ENCODE peak calls at places on chromosomes 16 and 17, in seven cellular contexts. G is anterior cingulate cortex; S is mammary epithelial cell; V is SW480; U is fibroblast of lung; Z is activated naive CD4-positive, alpha-beta T cell treated with anti-CD3 and anti-CD28 coated beads, Interleukin-2, amount 10 ng/mL, durations not matched to agents 7 days and 5 days; X is stimulated activated CD4-positive, alpha-beta T cell treated with anti-CD3 and anti-CD28 coated beads, TNF-alpha, amount 100 ng/mL, for 24 hours. W is an unnamed sample.

GRCh38 chr17:5467416-5467815 is 1.4 kb downstream of the DHX33 start:
- DNase-seq in G (no peak), S (no peak), V (no peak), U (peak), Z (no peak), X (no peak), W (no peak)

GRCh38 chr17:48728232-48729231 is at the start of gene HOXB13:
- DNase-seq in G (no peak), S (no peak), V (peak), U (no peak), Z (peak), X (peak), W (peak)

GRCh38 chr16:31099860-31100638 is 5.5 kb upstream of the VKORC1 start:
- DNase-seq in G (no peak), S (peak), V (no peak), U (peak), Z (no peak), X (no peak), W (no peak)

GRCh38 chr17:19874256-19874655 is 6.5 kb upstream of the ULK2 start:
- DNase-seq in G (no peak), S (no peak), V (no peak), U (no peak), Z (no peak), X (no peak), W (no peak)

GRCh38 chr17:21036361-21036881 is 6.4 kb downstream of the USP22 start:
- DNase-seq in G (no peak), S (no peak), V (no peak), U (peak), Z (no peak), X (no peak), W (no peak)

GRCh38 chr17:72591500-72592241 is 470.9 kb downstream of the SOX9 start:
- DNase-seq in G (no peak), S (peak), V (peak), U (peak), Z (peak), X (no peak), W (no peak)

GRCh38 chr17:77439382-77440013 is 298.7 kb downstream of the SEC14L1 start:
- DNase-seq in G (no peak), S (no peak), V (no peak), U (no peak), Z (no peak), X (no peak), W (no peak)

GRCh38 chr16:29663020-29663828 is at the start of gene SPN:
- DNase-seq in G (no peak), S (no peak), V (no peak), U (no peak), Z (peak), X (no peak), W (no peak)

GRCh38 chr16:13961099-13961811 is 41.3 kb downstream of the ERCC4 start:
- DNase-seq in G (no peak), S (no peak), V (peak), U (peak), Z (no peak), X (no peak), W (no peak)

GRCh38 chr17:32697728-32698625 is 178.9 kb downstream of the MYO1D start:
- DNase-seq in G (no peak), S (peak), V (no peak), U (no peak), Z (no peak), X (no peak), W (no peak)

GRCh38 chr17:68351395-68351794 is 60.1 kb downstream of the ARSG start:
- DNase-seq in G (no peak), S (no peak), V (no peak), U (peak), Z (no peak), X (no peak), W (no peak)

GRCh38 chr16:57190136-57190535 is 4.0 kb downstream of the RSPRY1 start:
- DNase-seq in G (no peak), S (no peak), V (no peak), U (no peak), Z (no peak), X (no peak), W (no peak)

GRCh38 chr16:25523183-25523582 is 168.6 kb upstream of the HS3ST4 start:
- DNase-seq in G (no peak), S (no peak), V (peak), U (no peak), Z (no peak), X (no peak), W (no peak)

GRCh38 chr17:65417406-65418221 is 143.8 kb downstream of the AXIN2 start:
- DNase-seq in G (no peak), S (no peak), V (no peak), U (no peak), Z (no peak), X (no peak), W (no peak)

W was measured in foreskin melanocyte.